ENCODE peak calls at places on chromosomes 5 and 9, in six cellular contexts. L is transverse colon, U is amniotic stem cell, J is mucosa of descending colon, K is HepG2, P is NCI-H1694 treated with DMSO at 0.1 percent for 48 hours. C is an unnamed sample.

GRCh38 chr9:115674091-115674490 is 479.5 kb upstream of the PAPPA start:
- DNase-seq in J (no peak), K (no peak), U (no peak), P (no peak), L (no peak), C (no peak)

GRCh38 chr5:58133631-58134296 is 326.1 kb downstream of the PLK2 start:
- DNase-seq in P (no peak), J (no peak), U (no peak), L (no peak), K (no peak), C (peak)

GRCh38 chr5:61327761-61328753 is 4.0 kb upstream of the ZSWIM6 start:
- DNase-seq in U (no peak), K (peak), L (no peak), J (no peak), P (no peak), C (no peak)

GRCh38 chr5:75611324-75612210 is at the start of gene ANKDD1B:
- DNase-seq in J (peak), U (no peak), L (peak), K (no peak), P (no peak), C (no peak)

GRCh38 chr5:145499483-145499882 is 335.7 kb downstream of the PRELID2 start:
- DNase-seq in J (no peak), P (no peak), K (no peak), L (no peak), U (no peak), C (no peak)

GRCh38 chr9:84600739-84601138 is 68.8 kb upstream of the NTRK2 start:
- DNase-seq in J (no peak), L (no peak), P (no peak), U (no peak), K (no peak), C (no peak)

GRCh38 chr5:98163796-98164493 is 609.5 kb upstream of the RGMB start:
- DNase-seq in L (no peak), P (no peak), U (no peak), K (no peak), J (no peak), C (no peak)

GRCh38 chr5:96909435-96909834 is 26.4 kb upstream of the LNPEP start:
- DNase-seq in U (no peak), L (no peak), J (no peak), K (peak), P (no peak), C (no peak)

GRCh38 chr9:18795947-18796705 is 236.9 kb downstream of the SAXO1 start:
- DNase-seq in K (no peak), L (no peak), P (no peak), U (no peak), J (no peak), C (no peak)

GRCh38 chr5:90809695-90810094 is 251.1 kb downstream of the ADGRV1 start:
- DNase-seq in U (no peak), P (no peak), J (no peak), L (no peak), K (no peak), C (no peak)

GRCh38 chr5:584846-585245 is 27.3 kb upstream of the CEP72 start:
- DNase-seq in L (no peak), P (no peak), K (no peak), J (no peak), U (no peak), C (no peak)

GRCh38 chr9:128271512-128271911 is 4.3 kb downstream of the GOLGA2 start:
- DNase-seq in U (no peak), L (no peak), K (no peak), J (no peak), P (no peak), C (no peak)

GRCh38 chr9:33106827-33107621 is 30.6 kb upstream of the SMU1 start:
- DNase-seq in U (no peak), L (no peak), P (no peak), K (no peak), J (no peak), C (no peak)

GRCh38 chr9:136485049-136485647 is 2.3 kb upstream of the SEC16A start:
- DNase-seq in L (peak), P (peak), J (peak), K (peak), U (peak), C (peak)

GRCh38 chr9:69122391-69123141 is 51.5 kb upstream of the TJP2 start:
- DNase-seq in P (no peak), L (peak), K (peak), J (no peak), U (peak), C (peak)

GRCh38 chr5:139911425-139912120 is 116.0 kb downstream of the PSD2 start:
- DNase-seq in P (no peak), L (no peak), K (no peak), U (no peak), J (no peak), C (no peak)

GRCh38 chr5:141529002-141529401 is 40.1 kb downstream of the PCDHGC5 start:
- DNase-seq in J (no peak), P (no peak), U (no peak), K (no peak), L (no peak), C (no peak)

GRCh38 chr9:129558551-129559505 is 62.1 kb downstream of the C9orf50 start:
- DNase-seq in L (no peak), U (no peak), K (peak), P (no peak), J (peak), C (no peak)

GRCh38 chr9:18672706-18673105 is 198.8 kb downstream of the ADAMTSL1 start:
- DNase-seq in P (no peak), K (no peak), U (no peak), L (no peak), J (no peak), C (peak)

GRCh38 chr9:134068742-134069535 is 1.1 kb upstream of the BRD3 start:
- DNase-seq in K (no peak), U (no peak), L (no peak), J (peak), P (no peak), C (no peak)

GRCh38 chr5:159218595-159219023 is 9.3 kb upstream of the RNF145 start:
- DNase-seq in J (no peak), L (no peak), P (no peak), K (no peak), U (no peak), C (no peak)

GRCh38 chr9:109886617-109887016 is 106.6 kb downstream of the PALM2AKAP2 start:
- DNase-seq in K (no peak), P (no peak), U (no peak), J (no peak), L (no peak), C (no peak)

GRCh38 chr5:50583621-50584020 is 82.8 kb upstream of the PARP8 start:
- DNase-seq in L (no peak), J (no peak), K (no peak), U (no peak), P (no peak), C (no peak)

GRCh38 chr9:95516221-95516735 is 493 bp downstream of the PTCH1 start:
- DNase-seq in P (no peak), K (no peak), L (no peak), U (no peak), J (no peak), C (no peak)

C was measured in NCI-H146.